ENCODE peak calls at places on chromosomes 5 and 9, in five cellular contexts. One of them, this sample, is unnamed.

GRCh38 chr5:91212336-91213092 is 170.6 kb downstream of the ARRDC3 start:
- DNase-seq in CD8-positive, alpha-beta memory T cell: no peak
- DNase-seq in Peyer's patch: no peak
- DNase-seq in body of pancreas: no peak
- DNase-seq in CD8-positive, alpha-beta T cell: no peak
- DNase-seq in this sample: peak; percentile 43

GRCh38 chr5:140566665-140567064 is 2.0 kb downstream of the SLC35A4 start:
- DNase-seq in CD8-positive, alpha-beta memory T cell: no peak
- DNase-seq in Peyer's patch: no peak
- DNase-seq in body of pancreas: no peak
- DNase-seq in CD8-positive, alpha-beta T cell: no peak
- DNase-seq in this sample: no peak

GRCh38 chr5:149435015-149435376 is 55.9 kb upstream of the IL17B start:
- DNase-seq in CD8-positive, alpha-beta memory T cell: no peak
- DNase-seq in Peyer's patch: no peak
- DNase-seq in body of pancreas: no peak
- DNase-seq in CD8-positive, alpha-beta T cell: no peak
- DNase-seq in this sample: no peak

GRCh38 chr5:110549301-110549700 is 177.2 kb downstream of the TMEM232 start:
- DNase-seq in CD8-positive, alpha-beta memory T cell: no peak
- DNase-seq in Peyer's patch: no peak
- DNase-seq in body of pancreas: no peak
- DNase-seq in CD8-positive, alpha-beta T cell: no peak
- DNase-seq in this sample: no peak

GRCh38 chr9:120571443-120572257 is 8.3 kb downstream of the CDK5RAP2 start:
- DNase-seq in CD8-positive, alpha-beta memory T cell: no peak
- DNase-seq in Peyer's patch: no peak
- DNase-seq in body of pancreas: peak; percentile 78
- DNase-seq in CD8-positive, alpha-beta T cell: no peak
- DNase-seq in this sample: no peak

GRCh38 chr5:156888520-156888919 is 38.4 kb downstream of the PPP1R2B start:
- DNase-seq in CD8-positive, alpha-beta memory T cell: no peak
- DNase-seq in Peyer's patch: no peak
- DNase-seq in body of pancreas: no peak
- DNase-seq in CD8-positive, alpha-beta T cell: no peak
- DNase-seq in this sample: no peak

GRCh38 chr5:24135536-24135935 is 509.2 kb downstream of the CDH10 start:
- DNase-seq in CD8-positive, alpha-beta memory T cell: no peak
- DNase-seq in Peyer's patch: no peak
- DNase-seq in body of pancreas: no peak
- DNase-seq in CD8-positive, alpha-beta T cell: no peak
- DNase-seq in this sample: no peak

GRCh38 chr5:72812483-72812882 is 4.0 kb upstream of the TNPO1 start:
- DNase-seq in CD8-positive, alpha-beta memory T cell: no peak
- DNase-seq in Peyer's patch: no peak
- DNase-seq in body of pancreas: no peak
- DNase-seq in CD8-positive, alpha-beta T cell: no peak
- DNase-seq in this sample: no peak

GRCh38 chr9:109315889-109316640 is 4.8 kb downstream of the EPB41L4B start:
- DNase-seq in CD8-positive, alpha-beta memory T cell: no peak
- DNase-seq in Peyer's patch: peak; percentile 90
- DNase-seq in body of pancreas: peak; percentile 98
- DNase-seq in CD8-positive, alpha-beta T cell: no peak
- DNase-seq in this sample: peak; percentile 57

GRCh38 chr5:14353661-14354474 is 210.7 kb downstream of the TRIO start:
- DNase-seq in CD8-positive, alpha-beta memory T cell: no peak
- DNase-seq in Peyer's patch: no peak
- DNase-seq in body of pancreas: no peak
- DNase-seq in CD8-positive, alpha-beta T cell: no peak
- DNase-seq in this sample: no peak

GRCh38 chr5:124923131-124923530 is 176.7 kb upstream of the ZNF608 start:
- DNase-seq in CD8-positive, alpha-beta memory T cell: no peak
- DNase-seq in Peyer's patch: no peak
- DNase-seq in body of pancreas: no peak
- DNase-seq in CD8-positive, alpha-beta T cell: no peak
- DNase-seq in this sample: no peak

GRCh38 chr5:143874312-143874711 is 62.4 kb downstream of the HMHB1 start:
- DNase-seq in CD8-positive, alpha-beta memory T cell: no peak
- DNase-seq in Peyer's patch: no peak
- DNase-seq in body of pancreas: no peak
- DNase-seq in CD8-positive, alpha-beta T cell: no peak
- DNase-seq in this sample: no peak

GRCh38 chr5:176780071-176780850 is 30.1 kb upstream of the UNC5A start:
- DNase-seq in CD8-positive, alpha-beta memory T cell: no peak
- DNase-seq in Peyer's patch: peak; percentile 22
- DNase-seq in body of pancreas: no peak
- DNase-seq in CD8-positive, alpha-beta T cell: no peak
- DNase-seq in this sample: no peak

GRCh38 chr5:11010811-11011210 is 249.8 kb upstream of the DAP start:
- DNase-seq in CD8-positive, alpha-beta memory T cell: no peak
- DNase-seq in Peyer's patch: no peak
- DNase-seq in body of pancreas: no peak
- DNase-seq in CD8-positive, alpha-beta T cell: no peak
- DNase-seq in this sample: no peak

GRCh38 chr5:109161914-109162683 is 247.7 kb downstream of the PJA2 start:
- DNase-seq in CD8-positive, alpha-beta memory T cell: no peak
- DNase-seq in Peyer's patch: no peak
- DNase-seq in body of pancreas: no peak
- DNase-seq in CD8-positive, alpha-beta T cell: no peak
- DNase-seq in this sample: no peak

GRCh38 chr5:16782227-16782626 is 153.9 kb downstream of the MYO10 start:
- DNase-seq in CD8-positive, alpha-beta memory T cell: no peak
- DNase-seq in Peyer's patch: no peak
- DNase-seq in body of pancreas: no peak
- DNase-seq in CD8-positive, alpha-beta T cell: no peak
- DNase-seq in this sample: no peak

GRCh38 chr5:116575635-116576042 is 1.0 kb upstream of the SEMA6A start:
- DNase-seq in CD8-positive, alpha-beta memory T cell: no peak
- DNase-seq in Peyer's patch: peak; percentile 65
- DNase-seq in body of pancreas: peak; percentile 23
- DNase-seq in CD8-positive, alpha-beta T cell: no peak
- DNase-seq in this sample: no peak

GRCh38 chr9:95457769-95458168 is 59.0 kb downstream of the PTCH1 start:
- DNase-seq in CD8-positive, alpha-beta memory T cell: no peak
- DNase-seq in Peyer's patch: no peak
- DNase-seq in body of pancreas: no peak
- DNase-seq in CD8-positive, alpha-beta T cell: no peak
- DNase-seq in this sample: no peak

GRCh38 chr5:102865171-102865509 is 110.0 kb downstream of the PAM start:
- DNase-seq in CD8-positive, alpha-beta memory T cell: no peak
- DNase-seq in Peyer's patch: no peak
- DNase-seq in body of pancreas: no peak
- DNase-seq in CD8-positive, alpha-beta T cell: no peak
- DNase-seq in this sample: no peak

GRCh38 chr9:126752376-126752775 is 52.5 kb upstream of the ZBTB43 start:
- DNase-seq in CD8-positive, alpha-beta memory T cell: no peak
- DNase-seq in Peyer's patch: no peak
- DNase-seq in body of pancreas: no peak
- DNase-seq in CD8-positive, alpha-beta T cell: no peak
- DNase-seq in this sample: no peak

GRCh38 chr5:82142928-82143577 is 135.1 kb downstream of the RPS23 start:
- DNase-seq in CD8-positive, alpha-beta memory T cell: no peak
- DNase-seq in Peyer's patch: no peak
- DNase-seq in body of pancreas: no peak
- DNase-seq in CD8-positive, alpha-beta T cell: no peak
- DNase-seq in this sample: no peak

DNA sequence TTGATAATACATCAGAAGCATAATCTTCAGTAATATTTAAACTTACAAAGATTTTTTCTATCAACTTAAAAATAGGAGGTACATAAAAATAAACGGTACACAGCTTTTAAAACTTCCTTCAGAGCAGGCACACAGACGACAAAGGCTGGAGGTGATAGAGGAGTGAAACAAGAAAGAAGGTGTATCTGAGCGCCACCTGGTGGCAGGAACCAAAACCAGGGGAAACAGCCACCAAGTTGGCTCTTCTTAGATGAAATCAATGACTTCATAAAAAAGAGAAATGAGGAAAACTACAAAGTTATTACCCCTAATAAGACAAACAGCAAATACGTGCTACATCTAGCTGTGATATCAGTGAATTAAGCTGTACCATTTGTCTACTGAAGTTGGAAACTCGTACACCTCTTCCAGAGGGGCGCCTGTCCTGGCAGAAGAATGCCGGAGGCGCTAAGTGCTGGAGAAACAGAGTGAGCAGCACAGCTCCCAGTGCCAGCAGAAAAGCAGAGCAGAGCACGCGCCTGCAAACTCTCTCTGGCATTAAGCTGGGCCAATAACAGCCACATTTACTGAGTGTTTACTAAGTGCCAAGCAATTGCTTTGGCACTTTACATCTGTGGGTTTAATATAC is 85.9 kb downstream of the SETX start:
- DNase-seq in CD8-positive, alpha-beta memory T cell: peak; percentile 60
- DNase-seq in Peyer's patch: peak; percentile 68
- DNase-seq in body of pancreas: peak; percentile 71
- DNase-seq in CD8-positive, alpha-beta T cell: peak; percentile 55
- DNase-seq in this sample: peak; percentile 43
- H3K36me3 ChIP-seq in CD8-positive, alpha-beta memory T cell: peaks cover 65% of the 10 kb centered on the region
- H3K36me3 ChIP-seq in Peyer's patch: no peaks in the 10 kb centered on the region
- H3K36me3 ChIP-seq in body of pancreas: peaks cover 24% of the 10 kb centered on the region
- H3K36me3 ChIP-seq in CD8-positive, alpha-beta T cell: peaks cover 45% of the 10 kb centered on the region
- H3K36me3 ChIP-seq in this sample: peaks cover 94% of the 10 kb centered on the region

GRCh38 chr9:101504188-101504587 is 29.5 kb upstream of the RNF20 start:
- DNase-seq in CD8-positive, alpha-beta memory T cell: no peak
- DNase-seq in Peyer's patch: no peak
- DNase-seq in body of pancreas: no peak
- DNase-seq in CD8-positive, alpha-beta T cell: no peak
- DNase-seq in this sample: no peak

GRCh38 chr9:101495810-101496209 is 37.8 kb upstream of the RNF20 start:
- DNase-seq in CD8-positive, alpha-beta memory T cell: no peak
- DNase-seq in Peyer's patch: no peak
- DNase-seq in body of pancreas: no peak
- DNase-seq in CD8-positive, alpha-beta T cell: no peak
- DNase-seq in this sample: no peak

GRCh38 chr9:101498323-101498722 is 35.3 kb upstream of the RNF20 start:
- DNase-seq in CD8-positive, alpha-beta memory T cell: no peak
- DNase-seq in Peyer's patch: no peak
- DNase-seq in body of pancreas: no peak
- DNase-seq in CD8-positive, alpha-beta T cell: no peak
- DNase-seq in this sample: no peak
- H3K36me3 ChIP-seq in CD8-positive, alpha-beta memory T cell: no peaks in the 10 kb centered on the region
- H3K36me3 ChIP-seq in Peyer's patch: no peaks in the 10 kb centered on the region
- H3K36me3 ChIP-seq in body of pancreas: no peaks in the 10 kb centered on the region
- H3K36me3 ChIP-seq in CD8-positive, alpha-beta T cell: no peaks in the 10 kb centered on the region
- H3K36me3 ChIP-seq in this sample: no peaks in the 10 kb centered on the region

GRCh38 chr5:119486-120097 is 27.6 kb downstream of the PLEKHG4B start:
- DNase-seq in CD8-positive, alpha-beta memory T cell: no peak
- DNase-seq in Peyer's patch: no peak
- DNase-seq in body of pancreas: no peak
- DNase-seq in CD8-positive, alpha-beta T cell: no peak
- DNase-seq in this sample: no peak
- H3K36me3 ChIP-seq in CD8-positive, alpha-beta memory T cell: no peaks in the 10 kb centered on the region
- H3K36me3 ChIP-seq in Peyer's patch: no peaks in the 10 kb centered on the region
- H3K36me3 ChIP-seq in body of pancreas: no peaks in the 10 kb centered on the region
- H3K36me3 ChIP-seq in CD8-positive, alpha-beta T cell: no peaks in the 10 kb centered on the region
- H3K36me3 ChIP-seq in this sample: no peaks in the 10 kb centered on the region

DNA sequence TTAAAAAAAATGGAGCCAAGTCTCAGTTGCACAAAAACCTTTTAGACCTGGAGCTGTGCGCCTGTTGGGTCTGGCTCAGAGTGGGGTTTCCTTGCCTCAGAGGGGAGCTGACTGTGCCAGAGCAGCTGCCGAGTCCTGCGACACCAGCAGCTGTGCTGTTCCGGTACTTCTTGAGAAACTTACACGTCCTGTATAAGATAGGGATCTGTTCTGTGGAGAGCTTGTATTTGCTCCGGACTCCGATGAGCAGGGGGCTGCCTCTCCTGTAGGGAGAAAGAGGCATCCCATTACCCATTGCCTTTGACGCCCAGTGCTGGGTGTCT is 28.5 kb downstream of the GFPT2 start:
- DNase-seq in CD8-positive, alpha-beta memory T cell: no peak
- DNase-seq in Peyer's patch: no peak
- DNase-seq in body of pancreas: no peak
- DNase-seq in CD8-positive, alpha-beta T cell: no peak
- DNase-seq in this sample: no peak
- H3K36me3 ChIP-seq in CD8-positive, alpha-beta memory T cell: no peaks in the 10 kb centered on the region
- H3K36me3 ChIP-seq in Peyer's patch: no peaks in the 10 kb centered on the region
- H3K36me3 ChIP-seq in body of pancreas: no peaks in the 10 kb centered on the region
- H3K36me3 ChIP-seq in CD8-positive, alpha-beta T cell: no peaks in the 10 kb centered on the region
- H3K36me3 ChIP-seq in this sample: no peaks in the 10 kb centered on the region

DNA sequence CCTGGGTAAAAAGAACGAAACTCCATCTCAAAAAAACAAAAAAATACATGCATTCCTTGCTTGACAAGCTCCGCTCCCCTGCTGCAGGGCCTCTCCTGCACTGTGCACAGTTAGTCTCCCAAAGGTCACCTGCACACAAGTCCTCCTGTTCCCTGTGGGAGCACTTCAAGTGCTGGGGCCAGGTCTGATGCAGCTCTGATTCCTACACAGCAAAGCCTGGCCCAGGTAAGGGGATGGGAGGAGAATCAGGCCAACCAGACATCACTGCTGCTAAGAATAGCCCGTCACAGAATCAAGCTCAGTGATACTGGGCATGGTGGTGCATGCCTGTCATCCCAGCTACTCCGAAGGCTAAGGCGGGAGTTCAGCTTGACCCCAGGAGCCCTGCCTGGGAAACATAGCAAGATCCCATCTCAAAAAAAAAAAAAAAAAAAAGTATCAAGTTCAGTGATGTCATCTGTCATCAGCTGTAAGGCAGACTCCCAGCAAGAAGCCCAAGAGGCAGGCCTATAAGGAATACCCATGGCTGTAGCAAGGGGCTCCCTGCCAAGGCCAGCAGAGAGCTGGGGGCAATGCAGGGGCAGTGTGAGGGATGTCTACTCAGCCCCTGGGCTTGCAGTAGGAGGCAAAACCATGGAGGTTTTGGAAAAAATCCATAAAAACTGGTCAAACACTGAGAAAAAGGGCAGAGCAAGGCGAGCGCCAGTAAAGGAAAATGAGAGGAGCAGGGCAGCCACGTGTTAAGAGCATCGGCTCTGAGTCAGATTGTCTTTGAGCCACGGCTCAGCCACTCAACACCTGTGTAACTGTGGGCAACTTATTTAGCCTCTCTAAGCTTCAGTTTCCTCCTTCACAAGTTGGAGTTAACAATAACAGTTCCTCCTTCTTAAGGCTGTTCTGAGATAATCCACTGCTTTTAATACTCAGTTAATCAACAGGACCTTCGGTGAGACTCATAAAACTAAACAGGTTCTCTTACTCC is 3.2 kb downstream of the TPM2 start:
- DNase-seq in CD8-positive, alpha-beta memory T cell: no peak
- DNase-seq in Peyer's patch: no peak
- DNase-seq in body of pancreas: no peak
- DNase-seq in CD8-positive, alpha-beta T cell: no peak
- DNase-seq in this sample: no peak
- H3K36me3 ChIP-seq in CD8-positive, alpha-beta memory T cell: no peaks in the 10 kb centered on the region
- H3K36me3 ChIP-seq in Peyer's patch: no peaks in the 10 kb centered on the region
- H3K36me3 ChIP-seq in body of pancreas: no peaks in the 10 kb centered on the region
- H3K36me3 ChIP-seq in CD8-positive, alpha-beta T cell: no peaks in the 10 kb centered on the region
- H3K36me3 ChIP-seq in this sample: no peaks in the 10 kb centered on the region

GRCh38 chr9:37157978-37158377 is 37.6 kb downstream of the ZCCHC7 start:
- DNase-seq in CD8-positive, alpha-beta memory T cell: no peak
- DNase-seq in Peyer's patch: no peak
- DNase-seq in body of pancreas: no peak
- DNase-seq in CD8-positive, alpha-beta T cell: no peak
- DNase-seq in this sample: no peak
- H3K36me3 ChIP-seq in CD8-positive, alpha-beta memory T cell: no peaks in the 10 kb centered on the region
- H3K36me3 ChIP-seq in Peyer's patch: no peaks in the 10 kb centered on the region
- H3K36me3 ChIP-seq in body of pancreas: no peaks in the 10 kb centered on the region
- H3K36me3 ChIP-seq in CD8-positive, alpha-beta T cell: peaks cover 4% of the 10 kb centered on the region
- H3K36me3 ChIP-seq in this sample: peaks cover 3% of the 10 kb centered on the region

This sample was measured in tibial nerve.